ENCODE peak calls at places on chromosomes 4 and X, in six cellular contexts. D is BJ; G is activated CD8-positive, alpha-beta T cell treated with anti-CD3 and anti-CD28 coated beads for 36 hours; B is IMR-90; K is GM23248; S is endothelial cell. Z is an unnamed sample.

GRCh38 chrX:11698747-11699146 is 33.0 kb upstream of the ARHGAP6 start:
- DNase-seq in D (no peak), G (no peak), B (no peak), K (no peak), S (no peak), Z (no peak)

GRCh38 chrX:41518127-41518840 is 71.1 kb downstream of the NYX start:
- DNase-seq in D (no peak), G (peak; percentile 82), B (no peak), K (no peak), S (no peak), Z (no peak)

GRCh38 chr4:80071643-80072606 is 1.1 kb downstream of the ANTXR2 start:
- DNase-seq in D (no peak), G (peak; percentile 80), B (peak; percentile 22), K (peak; percentile 65), S (peak; percentile 41), Z (peak; percentile 43)

GRCh38 chr4:175971393-175972179 is 94.1 kb upstream of the WDR17 start:
- DNase-seq in D (no peak), G (no peak), B (no peak), K (peak; percentile 3), S (no peak), Z (no peak)

GRCh38 chr4:142660728-142661127 is 185.4 kb downstream of the INPP4B start:
- DNase-seq in D (no peak), G (peak; percentile 2), B (no peak), K (no peak), S (no peak), Z (no peak)

GRCh38 chr4:171793723-171794122 is 19.5 kb upstream of the GALNTL6 start:
- DNase-seq in D (no peak), G (no peak), B (no peak), K (no peak), S (no peak), Z (no peak)

GRCh38 chr4:55503164-55503563 is 43.5 kb downstream of the CLOCK start:
- DNase-seq in D (no peak), G (no peak), B (peak; percentile 84), K (peak; percentile 86), S (no peak), Z (no peak)

GRCh38 chr4:149896428-149896827 is 80.8 kb upstream of the IQCM start:
- DNase-seq in D (no peak), G (no peak), B (peak; percentile 55), K (peak; percentile 80), S (peak; percentile 23), Z (no peak)

GRCh38 chr4:83890816-83891215 is 354.9 kb downstream of the GPAT3 start:
- DNase-seq in D (no peak), G (no peak), B (no peak), K (peak; percentile 9), S (no peak), Z (no peak)

GRCh38 chrX:86917959-86918358 is 599.6 kb upstream of the KLHL4 start:
- DNase-seq in D (no peak), G (no peak), B (no peak), K (no peak), S (no peak), Z (no peak)

GRCh38 chr4:125526420-125526819 is 211.7 kb downstream of the FAT4 start:
- DNase-seq in D (no peak), G (no peak), B (no peak), K (peak; percentile 12), S (no peak), Z (no peak)

GRCh38 chrX:10062352-10062751 is 94.4 kb upstream of the CLCN4 start:
- DNase-seq in D (no peak), G (no peak), B (no peak), K (no peak), S (no peak), Z (no peak)

GRCh38 chrX:134660627-134661026 is 2.4 kb upstream of the PLAC1 start:
- DNase-seq in D (no peak), G (no peak), B (peak; percentile 41), K (peak; percentile 24), S (no peak), Z (no peak)

GRCh38 chrX:135984220-135984619 is 1.0 kb upstream of the SLC9A6 start:
- DNase-seq in D (no peak), G (no peak), B (no peak), K (no peak), S (no peak), Z (no peak)

GRCh38 chrX:107718156-107718621 is 57.4 kb downstream of the TSC22D3 start:
- DNase-seq in D (no peak), G (peak; percentile 77), B (peak; percentile 78), K (peak; percentile 75), S (peak; percentile 66), Z (no peak)

GRCh38 chrX:15524417-15524816 is 23.8 kb downstream of the BMX start:
- DNase-seq in D (peak; percentile 3), G (no peak), B (peak; percentile 12), K (no peak), S (no peak), Z (no peak)

GRCh38 chr4:145679520-145679919 is 426 bp upstream of the C4orf51 start:
- DNase-seq in D (peak; percentile 62), G (no peak), B (peak; percentile 97), K (peak; percentile 93), S (no peak), Z (no peak)

GRCh38 chr4:139817657-139818452 is 152.2 kb downstream of the MGST2 start:
- DNase-seq in D (no peak), G (no peak), B (no peak), K (peak; percentile 57), S (no peak), Z (no peak)

GRCh38 chr4:36288727-36289126 is 7.3 kb downstream of the DTHD1 start:
- DNase-seq in D (no peak), G (no peak), B (peak; percentile 3), K (no peak), S (no peak), Z (no peak)

GRCh38 chrX:13837290-13837745 is 20.4 kb upstream of the GPM6B start:
- DNase-seq in D (no peak), G (no peak), B (no peak), K (no peak), S (no peak), Z (no peak)

GRCh38 chr4:110106946-110107325 is 91.5 kb downstream of the ELOVL6 start:
- DNase-seq in D (no peak), G (no peak), B (peak; percentile 85), K (peak; percentile 79), S (no peak), Z (no peak)

GRCh38 chrX:24097741-24098140 is 43.0 kb downstream of the EIF2S3 start:
- DNase-seq in D (no peak), G (no peak), B (peak; percentile 58), K (peak; percentile 73), S (no peak), Z (no peak)

GRCh38 chrX:35890699-35891098 is 28.8 kb upstream of the CFAP47 start:
- DNase-seq in D (no peak), G (peak; percentile 23), B (peak; percentile 11), K (peak; percentile 42), S (peak; percentile 12), Z (no peak)

Z was measured in T-cell.